ENCODE peak calls at places on chromosome 10, in nine cellular contexts. One of them, this sample, is unnamed.

GRCh38 chr10:48667960-48668541 is 16.6 kb upstream of the WDFY4 start:
- DNase-seq in cardiac muscle cell: no peak
- DNase-seq in stomach: no peak
- DNase-seq in colonic mucosa: no peak
- DNase-seq in left lung: no peak
- DNase-seq in uterus: no peak
- DNase-seq in lower lobe of right lung: no peak
- DNase-seq in iPS DF 6.9: no peak
- DNase-seq in CD8-positive, alpha-beta memory T cell: no peak
- DNase-seq in this sample: no peak

GRCh38 chr10:111347386-111348005 is 270.7 kb downstream of the ADRA2A start:
- DNase-seq in cardiac muscle cell: no peak
- DNase-seq in stomach: peak; percentile 86
- DNase-seq in colonic mucosa: peak; percentile 84
- DNase-seq in left lung: no peak
- DNase-seq in uterus: no peak
- DNase-seq in lower lobe of right lung: no peak
- DNase-seq in iPS DF 6.9: no peak
- DNase-seq in CD8-positive, alpha-beta memory T cell: no peak
- DNase-seq in this sample: no peak

GRCh38 chr10:76763360-76763759 is 874.2 kb downstream of the KCNMA1 start:
- DNase-seq in cardiac muscle cell: no peak
- DNase-seq in stomach: no peak
- DNase-seq in colonic mucosa: no peak
- DNase-seq in left lung: no peak
- DNase-seq in uterus: no peak
- DNase-seq in lower lobe of right lung: no peak
- DNase-seq in iPS DF 6.9: no peak
- DNase-seq in CD8-positive, alpha-beta memory T cell: no peak
- DNase-seq in this sample: no peak

GRCh38 chr10:69580435-69580834 is 7.2 kb upstream of the NEUROG3 start:
- DNase-seq in cardiac muscle cell: no peak
- DNase-seq in stomach: no peak
- DNase-seq in colonic mucosa: no peak
- DNase-seq in left lung: no peak
- DNase-seq in uterus: no peak
- DNase-seq in lower lobe of right lung: no peak
- DNase-seq in iPS DF 6.9: no peak
- DNase-seq in CD8-positive, alpha-beta memory T cell: no peak
- DNase-seq in this sample: no peak

GRCh38 chr10:17144757-17145156 is 15.1 kb upstream of the CUBN start:
- DNase-seq in cardiac muscle cell: no peak
- DNase-seq in stomach: no peak
- DNase-seq in colonic mucosa: no peak
- DNase-seq in left lung: no peak
- DNase-seq in uterus: no peak
- DNase-seq in lower lobe of right lung: no peak
- DNase-seq in iPS DF 6.9: no peak
- DNase-seq in CD8-positive, alpha-beta memory T cell: no peak
- DNase-seq in this sample: no peak

GRCh38 chr10:123021517-123021916 is 12.7 kb downstream of the ACADSB start:
- DNase-seq in cardiac muscle cell: no peak
- DNase-seq in stomach: no peak
- DNase-seq in colonic mucosa: no peak
- DNase-seq in left lung: no peak
- DNase-seq in uterus: no peak
- DNase-seq in lower lobe of right lung: no peak
- DNase-seq in iPS DF 6.9: no peak
- DNase-seq in CD8-positive, alpha-beta memory T cell: no peak
- DNase-seq in this sample: no peak

GRCh38 chr10:4639960-4640359 is 186.0 kb upstream of the AKR1E2 start:
- DNase-seq in cardiac muscle cell: no peak
- DNase-seq in stomach: no peak
- DNase-seq in colonic mucosa: no peak
- DNase-seq in left lung: no peak
- DNase-seq in uterus: no peak
- DNase-seq in lower lobe of right lung: no peak
- DNase-seq in iPS DF 6.9: no peak
- DNase-seq in CD8-positive, alpha-beta memory T cell: no peak
- DNase-seq in this sample: no peak

GRCh38 chr10:91316486-91316885 is 93.7 kb upstream of the HECTD2 start:
- DNase-seq in cardiac muscle cell: no peak
- DNase-seq in stomach: no peak
- DNase-seq in colonic mucosa: no peak
- DNase-seq in left lung: no peak
- DNase-seq in uterus: no peak
- DNase-seq in lower lobe of right lung: no peak
- DNase-seq in iPS DF 6.9: no peak
- DNase-seq in CD8-positive, alpha-beta memory T cell: no peak
- DNase-seq in this sample: no peak

GRCh38 chr10:92901819-92902234 is 53.5 kb downstream of the EXOC6 start:
- DNase-seq in cardiac muscle cell: no peak
- DNase-seq in stomach: no peak
- DNase-seq in colonic mucosa: no peak
- DNase-seq in left lung: no peak
- DNase-seq in uterus: no peak
- DNase-seq in lower lobe of right lung: no peak
- DNase-seq in iPS DF 6.9: no peak
- DNase-seq in CD8-positive, alpha-beta memory T cell: peak; percentile 7
- DNase-seq in this sample: no peak

GRCh38 chr10:126663880-126664279 is 6.6 kb downstream of the C10orf90 start:
- DNase-seq in cardiac muscle cell: no peak
- DNase-seq in stomach: no peak
- DNase-seq in colonic mucosa: no peak
- DNase-seq in left lung: no peak
- DNase-seq in uterus: no peak
- DNase-seq in lower lobe of right lung: no peak
- DNase-seq in iPS DF 6.9: no peak
- DNase-seq in CD8-positive, alpha-beta memory T cell: no peak
- DNase-seq in this sample: no peak

GRCh38 chr10:53003094-53003493 is 230.5 kb upstream of the MBL2 start:
- DNase-seq in cardiac muscle cell: no peak
- DNase-seq in stomach: no peak
- DNase-seq in colonic mucosa: no peak
- DNase-seq in left lung: no peak
- DNase-seq in uterus: no peak
- DNase-seq in lower lobe of right lung: no peak
- DNase-seq in iPS DF 6.9: no peak
- DNase-seq in CD8-positive, alpha-beta memory T cell: no peak
- DNase-seq in this sample: no peak

GRCh38 chr10:10198388-10198787 is 819.3 kb upstream of the CELF2 start:
- DNase-seq in cardiac muscle cell: no peak
- DNase-seq in stomach: no peak
- DNase-seq in colonic mucosa: no peak
- DNase-seq in left lung: no peak
- DNase-seq in uterus: no peak
- DNase-seq in lower lobe of right lung: no peak
- DNase-seq in iPS DF 6.9: no peak
- DNase-seq in CD8-positive, alpha-beta memory T cell: no peak
- DNase-seq in this sample: no peak

GRCh38 chr10:48941427-48942075 is 1.9 kb upstream of the LRRC18 start:
- DNase-seq in cardiac muscle cell: no peak
- DNase-seq in stomach: no peak
- DNase-seq in colonic mucosa: no peak
- DNase-seq in left lung: no peak
- DNase-seq in uterus: no peak
- DNase-seq in lower lobe of right lung: no peak
- DNase-seq in iPS DF 6.9: no peak
- DNase-seq in CD8-positive, alpha-beta memory T cell: no peak
- DNase-seq in this sample: peak; percentile 7

GRCh38 chr10:102115775-102116174 is 4.4 kb downstream of the LDB1 start:
- DNase-seq in cardiac muscle cell: no peak
- DNase-seq in stomach: no peak
- DNase-seq in colonic mucosa: no peak
- DNase-seq in left lung: no peak
- DNase-seq in uterus: no peak
- DNase-seq in lower lobe of right lung: no peak
- DNase-seq in iPS DF 6.9: no peak
- DNase-seq in CD8-positive, alpha-beta memory T cell: no peak
- DNase-seq in this sample: no peak

GRCh38 chr10:125062244-125063208 is 97.8 kb downstream of the CTBP2 start:
- DNase-seq in cardiac muscle cell: no peak
- DNase-seq in stomach: no peak
- DNase-seq in colonic mucosa: no peak
- DNase-seq in left lung: no peak
- DNase-seq in uterus: no peak
- DNase-seq in lower lobe of right lung: no peak
- DNase-seq in iPS DF 6.9: no peak
- DNase-seq in CD8-positive, alpha-beta memory T cell: no peak
- DNase-seq in this sample: no peak
- H3K4me1 ChIP-seq in cardiac muscle cell: peaks cover 25% of the 10 kb centered on the region
- H3K4me1 ChIP-seq in stomach: peaks cover 75% of the 10 kb centered on the region
- H3K4me1 ChIP-seq in colonic mucosa: peaks cover 22% of the 10 kb centered on the region
- H3K4me1 ChIP-seq in left lung: peaks cover 84% of the 10 kb centered on the region
- H3K4me1 ChIP-seq in uterus: peaks cover 55% of the 10 kb centered on the region
- H3K4me1 ChIP-seq in lower lobe of right lung: peaks cover 81% of the 10 kb centered on the region
- H3K4me1 ChIP-seq in iPS DF 6.9: peaks cover 11% of the 10 kb centered on the region
- H3K4me1 ChIP-seq in CD8-positive, alpha-beta memory T cell: peaks cover 11% of the 10 kb centered on the region
- H3K4me1 ChIP-seq in this sample: peaks cover 60% of the 10 kb centered on the region

GRCh38 chr10:132539431-132539839 is 1.8 kb downstream of the INPP5A start:
- DNase-seq in cardiac muscle cell: no peak
- DNase-seq in stomach: peak; percentile 76
- DNase-seq in colonic mucosa: no peak
- DNase-seq in left lung: peak; percentile 45
- DNase-seq in uterus: no peak
- DNase-seq in lower lobe of right lung: peak; percentile 68
- DNase-seq in iPS DF 6.9: no peak
- DNase-seq in CD8-positive, alpha-beta memory T cell: no peak
- DNase-seq in this sample: no peak

GRCh38 chr10:132541129-132541528 is 3.5 kb downstream of the INPP5A start:
- DNase-seq in cardiac muscle cell: no peak
- DNase-seq in stomach: no peak
- DNase-seq in colonic mucosa: no peak
- DNase-seq in left lung: peak; percentile 19
- DNase-seq in uterus: no peak
- DNase-seq in lower lobe of right lung: no peak
- DNase-seq in iPS DF 6.9: no peak
- DNase-seq in CD8-positive, alpha-beta memory T cell: no peak
- DNase-seq in this sample: no peak

GRCh38 chr10:132538790-132539421 is 1.3 kb downstream of the INPP5A start:
- DNase-seq in cardiac muscle cell: no peak
- DNase-seq in stomach: no peak
- DNase-seq in colonic mucosa: no peak
- DNase-seq in left lung: peak; percentile 34
- DNase-seq in uterus: no peak
- DNase-seq in lower lobe of right lung: peak; percentile 41
- DNase-seq in iPS DF 6.9: no peak
- DNase-seq in CD8-positive, alpha-beta memory T cell: no peak
- DNase-seq in this sample: no peak

GRCh38 chr10:132540456-132540855 is 2.9 kb downstream of the INPP5A start:
- DNase-seq in cardiac muscle cell: no peak
- DNase-seq in stomach: peak; percentile 60
- DNase-seq in colonic mucosa: no peak
- DNase-seq in left lung: peak; percentile 33
- DNase-seq in uterus: peak; percentile 53
- DNase-seq in lower lobe of right lung: peak; percentile 43
- DNase-seq in iPS DF 6.9: no peak
- DNase-seq in CD8-positive, alpha-beta memory T cell: no peak
- DNase-seq in this sample: no peak

DNA sequence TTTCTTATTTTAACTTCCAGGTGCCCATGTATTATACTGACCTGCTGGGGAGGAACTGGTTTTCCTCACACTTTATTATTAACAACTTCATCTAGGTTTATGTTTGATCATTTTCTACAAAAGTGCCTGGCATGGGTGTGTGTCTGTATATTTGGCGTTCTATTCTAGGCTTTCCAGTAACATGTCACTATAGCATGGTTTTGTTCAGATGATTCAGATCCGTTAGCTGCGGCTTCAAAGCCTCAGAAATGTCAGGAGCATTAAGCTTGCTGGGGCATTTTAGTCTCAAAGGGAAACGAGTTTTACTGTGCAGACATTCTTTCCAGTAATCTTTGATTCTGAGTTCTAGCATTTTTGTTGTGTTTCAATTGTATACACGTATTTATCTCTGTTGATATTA is 2.3 kb downstream of the INPP5A start:
- DNase-seq in cardiac muscle cell: no peak
- DNase-seq in stomach: no peak
- DNase-seq in colonic mucosa: no peak
- DNase-seq in left lung: peak; percentile 11
- DNase-seq in uterus: no peak
- DNase-seq in lower lobe of right lung: no peak
- DNase-seq in iPS DF 6.9: no peak
- DNase-seq in CD8-positive, alpha-beta memory T cell: no peak
- DNase-seq in this sample: no peak
- H3K4me1 ChIP-seq in cardiac muscle cell: peaks cover 45% of the 10 kb centered on the region
- H3K4me1 ChIP-seq in stomach: peaks cover 65% of the 10 kb centered on the region
- H3K4me1 ChIP-seq in colonic mucosa: peaks cover 11% of the 10 kb centered on the region
- H3K4me1 ChIP-seq in left lung: peaks cover 81% of the 10 kb centered on the region
- H3K4me1 ChIP-seq in uterus: peaks cover 14% of the 10 kb centered on the region
- H3K4me1 ChIP-seq in lower lobe of right lung: peaks cover 68% of the 10 kb centered on the region
- H3K4me1 ChIP-seq in iPS DF 6.9: peaks cover 1% of the 10 kb centered on the region
- H3K4me1 ChIP-seq in CD8-positive, alpha-beta memory T cell: peaks cover 49% of the 10 kb centered on the region
- H3K4me1 ChIP-seq in this sample: peaks cover 41% of the 10 kb centered on the region

GRCh38 chr10:28489201-28489600 is 43.7 kb upstream of the WAC start:
- DNase-seq in cardiac muscle cell: no peak
- DNase-seq in stomach: no peak
- DNase-seq in colonic mucosa: no peak
- DNase-seq in left lung: no peak
- DNase-seq in uterus: no peak
- DNase-seq in lower lobe of right lung: no peak
- DNase-seq in iPS DF 6.9: no peak
- DNase-seq in CD8-positive, alpha-beta memory T cell: no peak
- DNase-seq in this sample: no peak
- H3K4me1 ChIP-seq in cardiac muscle cell: no peaks in the 10 kb centered on the region
- H3K4me1 ChIP-seq in stomach: no peaks in the 10 kb centered on the region
- H3K4me1 ChIP-seq in colonic mucosa: no peaks in the 10 kb centered on the region
- H3K4me1 ChIP-seq in left lung: peaks cover 32% of the 10 kb centered on the region
- H3K4me1 ChIP-seq in uterus: no peaks in the 10 kb centered on the region
- H3K4me1 ChIP-seq in lower lobe of right lung: no peaks in the 10 kb centered on the region
- H3K4me1 ChIP-seq in iPS DF 6.9: no peaks in the 10 kb centered on the region
- H3K4me1 ChIP-seq in CD8-positive, alpha-beta memory T cell: no peaks in the 10 kb centered on the region
- H3K4me1 ChIP-seq in this sample: peaks cover 14% of the 10 kb centered on the region

GRCh38 chr10:80517416-80518142 is 20.1 kb upstream of the SH2D4B start:
- DNase-seq in cardiac muscle cell: no peak
- DNase-seq in stomach: no peak
- DNase-seq in colonic mucosa: no peak
- DNase-seq in left lung: peak; percentile 31
- DNase-seq in uterus: no peak
- DNase-seq in lower lobe of right lung: no peak
- DNase-seq in iPS DF 6.9: no peak
- DNase-seq in CD8-positive, alpha-beta memory T cell: no peak
- DNase-seq in this sample: no peak

GRCh38 chr10:80518143-80518806 is 19.4 kb upstream of the SH2D4B start:
- DNase-seq in cardiac muscle cell: no peak
- DNase-seq in stomach: no peak
- DNase-seq in colonic mucosa: no peak
- DNase-seq in left lung: peak; percentile 32
- DNase-seq in uterus: no peak
- DNase-seq in lower lobe of right lung: no peak
- DNase-seq in iPS DF 6.9: no peak
- DNase-seq in CD8-positive, alpha-beta memory T cell: no peak
- DNase-seq in this sample: no peak

GRCh38 chr10:80515511-80515910 is 22.2 kb upstream of the SH2D4B start:
- DNase-seq in cardiac muscle cell: no peak
- DNase-seq in stomach: no peak
- DNase-seq in colonic mucosa: no peak
- DNase-seq in left lung: peak; percentile 16
- DNase-seq in uterus: no peak
- DNase-seq in lower lobe of right lung: no peak
- DNase-seq in iPS DF 6.9: no peak
- DNase-seq in CD8-positive, alpha-beta memory T cell: no peak
- DNase-seq in this sample: no peak

GRCh38 chr10:80515941-80516340 is 21.8 kb upstream of the SH2D4B start:
- DNase-seq in cardiac muscle cell: no peak
- DNase-seq in stomach: no peak
- DNase-seq in colonic mucosa: no peak
- DNase-seq in left lung: peak; percentile 28
- DNase-seq in uterus: no peak
- DNase-seq in lower lobe of right lung: no peak
- DNase-seq in iPS DF 6.9: no peak
- DNase-seq in CD8-positive, alpha-beta memory T cell: no peak
- DNase-seq in this sample: no peak

GRCh38 chr10:80516506-80517075 is 21.1 kb upstream of the SH2D4B start:
- DNase-seq in cardiac muscle cell: no peak
- DNase-seq in stomach: no peak
- DNase-seq in colonic mucosa: no peak
- DNase-seq in left lung: peak; percentile 21
- DNase-seq in uterus: no peak
- DNase-seq in lower lobe of right lung: no peak
- DNase-seq in iPS DF 6.9: no peak
- DNase-seq in CD8-positive, alpha-beta memory T cell: no peak
- DNase-seq in this sample: no peak
- H3K4me1 ChIP-seq in cardiac muscle cell: no peaks in the 10 kb centered on the region
- H3K4me1 ChIP-seq in stomach: peaks cover 7% of the 10 kb centered on the region
- H3K4me1 ChIP-seq in colonic mucosa: no peaks in the 10 kb centered on the region
- H3K4me1 ChIP-seq in left lung: peaks cover 26% of the 10 kb centered on the region
- H3K4me1 ChIP-seq in uterus: no peaks in the 10 kb centered on the region
- H3K4me1 ChIP-seq in lower lobe of right lung: peaks cover 16% of the 10 kb centered on the region
- H3K4me1 ChIP-seq in iPS DF 6.9: no peaks in the 10 kb centered on the region
- H3K4me1 ChIP-seq in CD8-positive, alpha-beta memory T cell: peaks cover 4% of the 10 kb centered on the region
- H3K4me1 ChIP-seq in this sample: no peaks in the 10 kb centered on the region

This sample was measured in SJSA1.